ENCODE peak calls at places on chromosomes 4 and X, in six cellular contexts. U is anterior cingulate cortex; I is T1000; A is A549; S is natural killer cell treated with Interleukin-12 subunit alpha and Interleukin-12 subunit beta and Interleukin-15 and Interleukin-18, amount 100 ng/mL, for 72 hours; V is nucleus accumbens. Z is an unnamed sample.

GRCh38 chr4:137032242-137032641 is 500.1 kb downstream of the PCDH18 start:
- DNase-seq in I (no peak), V (no peak), U (no peak), S (no peak), A (no peak), Z (no peak)

GRCh38 chr4:997375-998071 is 4.3 kb upstream of the SLC26A1 start:
- DNase-seq in U (no peak), S (no peak), I (no peak), V (no peak), A (no peak), Z (no peak)

GRCh38 chrX:44872319-44872816 is 620 bp upstream of the KDM6A start:
- DNase-seq in V (no peak), S (peak), U (no peak), I (peak), A (no peak), Z (no peak)

GRCh38 chr4:25993564-25994185 is 79.7 kb downstream of the SMIM20 start:
- DNase-seq in I (no peak), U (no peak), S (peak), A (peak), V (no peak), Z (no peak)

GRCh38 chrX:69618803-69619202 is 2.9 kb downstream of the EDA start:
- DNase-seq in S (no peak), I (no peak), A (peak), U (no peak), V (no peak), Z (no peak)

GRCh38 chrX:48714573-48714972 is 18.0 kb downstream of the SUV39H1 start:
- DNase-seq in U (no peak), I (no peak), A (no peak), S (no peak), V (no peak), Z (no peak)

GRCh38 chr4:140643571-140644055 is 74.9 kb upstream of the UCP1 start:
- DNase-seq in U (no peak), V (no peak), A (no peak), S (no peak), I (no peak), Z (no peak)

GRCh38 chrX:134255555-134255954 is 18.6 kb downstream of the CCDC160 start:
- DNase-seq in S (no peak), A (no peak), U (no peak), I (no peak), V (no peak), Z (no peak)

GRCh38 chrX:119647552-119648420 is 41.6 kb upstream of the NKRF start:
- DNase-seq in U (no peak), V (no peak), A (no peak), I (no peak), S (peak), Z (no peak)

GRCh38 chr4:89117115-89117514 is 5.8 kb downstream of the TIGD2 start:
- DNase-seq in V (no peak), U (no peak), A (no peak), I (no peak), S (no peak), Z (no peak)

GRCh38 chr4:76485450-76485849 is 50.4 kb downstream of the SHROOM3 start:
- DNase-seq in S (no peak), A (no peak), U (no peak), V (no peak), I (no peak), Z (no peak)

GRCh38 chrX:39874202-39874816 is 223.4 kb downstream of the BCOR start:
- DNase-seq in A (no peak), U (no peak), V (no peak), S (peak), I (peak), Z (no peak)

GRCh38 chr4:53905935-53906377 is 158.4 kb downstream of the CHIC2 start:
- DNase-seq in I (no peak), A (peak), S (no peak), V (peak), U (peak), Z (peak)

GRCh38 chr4:32841217-32841616 is 2121.0 kb downstream of the PCDH7 start:
- DNase-seq in I (no peak), U (no peak), V (no peak), A (no peak), S (no peak), Z (no peak)

GRCh38 chr4:36399762-36400353 is 118.4 kb downstream of the DTHD1 start:
- DNase-seq in V (peak), A (peak), S (no peak), U (no peak), I (no peak), Z (no peak)

GRCh38 chr4:74632634-74633033 is 161.7 kb downstream of the BTC start:
- DNase-seq in I (peak), A (peak), U (no peak), V (no peak), S (no peak), Z (no peak)

GRCh38 chrX:122868626-122869025 is 315.5 kb upstream of the GRIA3 start:
- DNase-seq in S (no peak), V (no peak), I (no peak), U (no peak), A (no peak), Z (no peak)

GRCh38 chr4:103303011-103303410 is 104.9 kb upstream of the CENPE start:
- DNase-seq in A (no peak), U (no peak), V (no peak), S (no peak), I (no peak), Z (no peak)

GRCh38 chrX:12974797-12975669 is at the start of gene TMSB4X:
- DNase-seq in S (peak), I (peak), V (peak), U (peak), A (peak), Z (peak)

GRCh38 chr4:113496698-113497097 is 264.8 kb downstream of the CAMK2D start:
- DNase-seq in U (no peak), V (no peak), S (no peak), A (no peak), I (no peak), Z (no peak)

GRCh38 chr4:71870456-71870855 is 86.6 kb upstream of the GC start:
- DNase-seq in V (no peak), U (no peak), I (no peak), A (no peak), S (no peak), Z (no peak)

Z was measured in occipital lobe.